ENCODE peak calls at places on chromosome 5, in four cellular contexts. O is cardiac muscle cell, D is H9, F is psoas muscle. V is an unnamed sample.

GRCh38 chr5:126961702-126962101 is 68.7 kb downstream of the MARCHF3 start:
- DNase-seq in O (no peak), F (no peak), D (no peak), V (no peak)

GRCh38 chr5:84445049-84445685 is 60.5 kb upstream of the EDIL3 start:
- DNase-seq in D (no peak), F (no peak), O (no peak), V (no peak)

GRCh38 chr5:159768243-159768642 is 148.0 kb upstream of the ADRA1B start:
- DNase-seq in D (peak; percentile 74), O (no peak), F (no peak), V (no peak)

GRCh38 chr5:88029011-88029410 is 239.6 kb downstream of the TMEM161B start:
- DNase-seq in D (no peak), O (no peak), F (no peak), V (no peak)

GRCh38 chr5:148807845-148808244 is 18.6 kb upstream of the ADRB2 start:
- DNase-seq in O (peak; percentile 40), D (no peak), F (no peak), V (peak; percentile 86)

GRCh38 chr5:176784218-176785165 is 25.9 kb upstream of the UNC5A start:
- DNase-seq in D (peak; percentile 64), O (no peak), F (no peak), V (no peak)

GRCh38 chr5:94731471-94731870 is 113.0 kb downstream of the SLF1 start:
- DNase-seq in O (no peak), F (no peak), D (no peak), V (no peak)

GRCh38 chr5:108728566-108729305 is 19.0 kb upstream of the FER start:
- DNase-seq in F (no peak), D (no peak), O (no peak), V (no peak)

GRCh38 chr5:58042933-58043606 is 416.8 kb downstream of the PLK2 start:
- DNase-seq in O (no peak), F (no peak), D (no peak), V (no peak)

GRCh38 chr5:1411099-1411498 is 34.1 kb downstream of the SLC6A3 start:
- DNase-seq in O (no peak), D (no peak), F (peak; percentile 45), V (no peak)

GRCh38 chr5:1406681-1407640 is 38.3 kb downstream of the SLC6A3 start:
- DNase-seq in O (no peak), D (no peak), F (peak; percentile 43), V (no peak)

GRCh38 chr5:1410156-1411014 is 34.9 kb downstream of the SLC6A3 start:
- DNase-seq in D (no peak), O (no peak), F (peak; percentile 42), V (no peak)

GRCh38 chr5:1412163-1412562 is 33.1 kb downstream of the SLC6A3 start:
- DNase-seq in O (no peak), D (no peak), F (peak; percentile 23), V (peak; percentile 56)

GRCh38 chr5:1409386-1410110 is 35.7 kb downstream of the SLC6A3 start:
- DNase-seq in O (peak; percentile 81), D (peak; percentile 52), F (peak; percentile 42), V (peak; percentile 75)
- H3K27me3 ChIP-seq in O (no peaks in the 10 kb centered on the region), D (no peaks in the 10 kb centered on the region), F (no peaks in the 10 kb centered on the region), V (no peaks in the 10 kb centered on the region)

GRCh38 chr5:124745367-124746251 is 830 bp downstream of the ZNF608 start:
- DNase-seq in F (no peak), D (no peak), O (peak; percentile 56), V (no peak)
- H3K27ac ChIP-seq in F (peak overlapping the region; percentile 95), D (no peak overlapping the region), O (peak overlapping the region; percentile 98), V (peak overlapping the region; percentile 53)

DNA sequence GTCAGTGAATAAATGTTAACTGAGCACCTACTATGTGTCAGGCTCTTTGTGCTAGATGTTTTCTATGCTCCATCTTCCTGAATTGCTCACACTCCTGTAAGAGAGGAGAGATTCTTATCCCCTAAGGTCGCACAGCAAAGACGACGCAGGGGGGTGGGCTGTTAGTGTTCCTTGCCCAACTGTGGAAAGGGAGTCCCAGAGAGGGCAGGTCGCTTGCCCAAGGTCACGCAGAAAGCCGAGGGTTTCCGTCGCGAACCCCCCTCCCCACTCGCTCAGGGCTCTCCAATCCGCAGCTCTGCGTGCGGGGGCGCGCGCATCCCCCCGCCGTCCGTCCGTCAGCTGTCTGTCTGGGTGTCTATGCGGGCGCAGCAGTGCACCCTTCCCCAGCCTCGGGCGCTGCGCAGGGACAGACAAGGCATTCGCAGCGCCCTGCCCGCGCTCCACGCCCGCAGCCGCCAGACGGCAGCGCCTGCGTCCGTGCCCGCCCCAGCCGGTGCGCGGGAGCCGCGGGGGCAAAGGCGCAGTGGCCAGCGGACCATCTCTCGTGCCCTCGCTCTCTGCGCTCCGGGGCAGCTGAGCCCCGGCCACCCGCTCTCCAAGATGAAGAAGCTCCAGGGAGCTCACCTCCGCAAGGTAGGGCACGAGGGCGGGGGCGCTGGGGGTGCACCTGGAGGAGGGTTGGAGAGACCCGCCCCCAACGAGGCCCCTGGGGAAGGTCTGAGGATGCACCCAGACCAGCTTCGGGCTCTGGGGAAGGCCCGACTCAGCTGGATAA is at the start of gene SLC6A7:
- DNase-seq in O (peak; percentile 50), F (no peak), D (no peak), V (no peak)
- H3K27me3 ChIP-seq in O (peaks cover 67% of the 10 kb centered on the region), F (no peaks in the 10 kb centered on the region), D (peaks cover 39% of the 10 kb centered on the region), V (no peaks in the 10 kb centered on the region)

DNA sequence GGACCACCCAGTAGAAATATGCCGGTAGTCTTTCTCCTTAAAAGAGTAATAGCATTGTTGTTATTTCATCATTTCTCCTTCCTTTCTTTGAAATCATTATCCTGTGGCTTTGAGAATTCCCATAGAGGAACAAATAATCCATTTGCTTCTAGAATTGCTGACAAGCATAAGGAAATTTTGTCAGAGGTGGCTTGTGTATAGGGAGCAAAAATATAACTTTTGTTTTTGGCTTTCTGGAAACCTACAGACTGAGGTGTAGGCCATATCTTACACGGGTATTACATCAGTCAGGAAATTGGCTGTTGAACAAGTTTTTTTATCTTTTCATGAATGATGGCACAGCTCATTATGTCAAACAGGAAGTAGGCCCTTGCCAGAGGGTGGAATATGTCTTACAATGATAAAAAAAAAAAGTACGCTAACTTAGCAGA is 169.6 kb downstream of the NNT start:
- DNase-seq in F (no peak), D (no peak), O (no peak), V (no peak)
- H3K27ac ChIP-seq in F (no peak overlapping the region), D (peak overlapping the region; percentile 97), O (no peak overlapping the region), V (no peak overlapping the region)

GRCh38 chr5:527646-528591 is 3.7 kb upstream of the SLC9A3 start:
- DNase-seq in D (no peak), F (no peak), O (no peak), V (no peak)
- H3K27me3 ChIP-seq in D (peaks cover 52% of the 10 kb centered on the region), F (no peaks in the 10 kb centered on the region), O (peaks cover 90% of the 10 kb centered on the region), V (no peaks in the 10 kb centered on the region)

GRCh38 chr5:143933434-143933833 is 121.5 kb downstream of the HMHB1 start:
- DNase-seq in F (no peak), O (no peak), D (no peak), V (no peak)

GRCh38 chr5:143932584-143932983 is 120.6 kb downstream of the HMHB1 start:
- DNase-seq in O (no peak), D (no peak), F (no peak), V (no peak)

GRCh38 chr5:143931986-143932385 is 120.0 kb downstream of the HMHB1 start:
- DNase-seq in O (no peak), F (no peak), D (no peak), V (no peak)

GRCh38 chr5:143930561-143930960 is 118.6 kb downstream of the HMHB1 start:
- DNase-seq in D (no peak), F (no peak), O (no peak), V (no peak)

DNA sequence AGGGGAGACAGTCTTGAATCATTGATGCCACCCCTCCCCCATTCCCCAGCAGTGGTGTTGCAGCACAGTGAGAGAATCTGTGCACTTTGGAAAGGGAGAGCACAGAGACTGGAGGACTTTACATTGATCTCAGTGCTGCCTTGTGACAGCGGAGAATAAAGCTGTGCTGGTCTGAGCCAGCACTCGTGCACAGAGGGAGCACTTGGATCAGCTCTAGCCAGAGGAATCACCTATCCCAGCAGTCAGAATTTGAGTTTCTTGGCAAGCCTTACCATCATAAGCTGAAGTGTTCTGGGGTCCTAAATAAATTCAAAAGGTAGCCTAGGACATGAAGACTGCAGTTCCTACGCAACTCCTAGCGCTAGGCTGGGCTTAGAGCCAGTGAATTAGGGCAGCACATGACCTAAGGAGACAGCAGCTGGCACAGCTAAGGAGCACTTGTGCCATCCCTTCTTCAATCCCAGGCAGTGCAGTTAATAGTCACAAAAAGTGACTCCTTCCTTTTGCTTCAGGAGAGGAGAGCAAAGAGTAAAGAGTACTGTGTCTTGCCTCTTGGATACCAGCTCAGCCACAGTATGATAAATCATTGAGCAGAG is 119.5 kb downstream of the HMHB1 start:
- DNase-seq in D (no peak), F (peak; percentile 61), O (no peak), V (no peak)
- H3K27ac ChIP-seq in D (no peak overlapping the region), F (no peak overlapping the region), O (no peak overlapping the region), V (no peak overlapping the region)

DNA sequence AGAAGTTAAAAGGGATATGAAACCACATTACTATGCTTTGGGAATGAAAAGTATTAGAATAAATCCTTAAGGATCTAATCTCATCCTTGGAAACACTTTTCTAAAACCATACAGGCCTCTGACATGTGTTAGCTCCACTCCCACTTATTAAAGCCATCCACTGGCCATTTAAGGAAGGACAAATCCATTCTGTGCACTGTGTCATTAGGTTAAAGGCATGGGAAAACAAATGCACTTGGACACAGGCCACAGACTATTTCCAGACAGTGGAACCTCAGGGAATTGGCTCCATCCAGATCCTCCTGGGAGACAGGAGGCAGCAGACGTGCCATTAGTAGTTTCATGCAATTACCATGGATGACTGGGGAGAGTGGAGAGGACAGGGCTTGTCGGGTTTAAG is 454.9 kb downstream of the ENC1 start:
- DNase-seq in F (no peak), D (no peak), O (no peak), V (no peak)
- H3K27me3 ChIP-seq in F (no peaks in the 10 kb centered on the region), D (no peaks in the 10 kb centered on the region), O (no peaks in the 10 kb centered on the region), V (no peaks in the 10 kb centered on the region)

GRCh38 chr5:66617223-66617861 is 21.1 kb downstream of the MAST4 start:
- DNase-seq in O (peak; percentile 36), F (no peak), D (no peak), V (no peak)
- H3K27ac ChIP-seq in O (no peak overlapping the region), F (no peak overlapping the region), D (no peak overlapping the region), V (no peak overlapping the region)

GRCh38 chr5:39863926-39864572 is 439.3 kb upstream of the DAB2 start:
- DNase-seq in O (no peak), D (no peak), F (no peak), V (no peak)

GRCh38 chr5:39869396-39869795 is 444.6 kb upstream of the DAB2 start:
- DNase-seq in F (no peak), D (no peak), O (no peak), V (no peak)

GRCh38 chr5:39870137-39870536 is 445.4 kb upstream of the DAB2 start:
- DNase-seq in O (no peak), D (no peak), F (no peak), V (no peak)

GRCh38 chr5:39867923-39868322 is 443.1 kb upstream of the DAB2 start:
- DNase-seq in D (no peak), F (no peak), O (no peak), V (no peak)
- H3K27me3 ChIP-seq in D (no peaks in the 10 kb centered on the region), F (no peaks in the 10 kb centered on the region), O (no peaks in the 10 kb centered on the region), V (no peaks in the 10 kb centered on the region)

GRCh38 chr5:178467261-178468195 is 122.7 kb downstream of the COL23A1 start:
- DNase-seq in D (no peak), O (no peak), F (no peak), V (no peak)
- H3K27ac ChIP-seq in D (no peak overlapping the region), O (no peak overlapping the region), F (peak overlapping the region; percentile 30), V (no peak overlapping the region)